ENCODE peak calls at places on chromosome 18, in nine cellular contexts. One of them, this sample, is unnamed.

GRCh38 chr18:46868171-46868921 is 49.0 kb downstream of the PIAS2 start:
- DNase-seq in NCI-H1417: no peak
- DNase-seq in HL-60: peak; percentile 11
- DNase-seq in RWPE2: no peak
- DNase-seq in astrocyte of the hippocampus: no peak
- DNase-seq in GM10248: no peak
- DNase-seq in NCI-H345: no peak
- DNase-seq in GM23248: no peak
- DNase-seq in NCI-H82: no peak
- DNase-seq in this sample: no peak

GRCh38 chr18:66682855-66683322 is 79.0 kb upstream of the CDH19 start:
- DNase-seq in NCI-H1417: no peak
- DNase-seq in HL-60: no peak
- DNase-seq in RWPE2: no peak
- DNase-seq in astrocyte of the hippocampus: peak; percentile 3
- DNase-seq in GM10248: no peak
- DNase-seq in NCI-H345: no peak
- DNase-seq in GM23248: no peak
- DNase-seq in NCI-H82: peak; percentile 42
- DNase-seq in this sample: no peak

GRCh38 chr18:12659904-12660605 is 2.1 kb upstream of the SPIRE1 start:
- DNase-seq in NCI-H1417: peak; percentile 45
- DNase-seq in HL-60: peak; percentile 42
- DNase-seq in RWPE2: no peak
- DNase-seq in astrocyte of the hippocampus: peak; percentile 79
- DNase-seq in GM10248: peak; percentile 65
- DNase-seq in NCI-H345: peak; percentile 56
- DNase-seq in GM23248: peak; percentile 75
- DNase-seq in NCI-H82: peak; percentile 64
- DNase-seq in this sample: no peak

GRCh38 chr18:14908541-14908940 is 160.6 kb downstream of the ANKRD30B start:
- DNase-seq in NCI-H1417: no peak
- DNase-seq in HL-60: no peak
- DNase-seq in RWPE2: no peak
- DNase-seq in astrocyte of the hippocampus: no peak
- DNase-seq in GM10248: no peak
- DNase-seq in NCI-H345: no peak
- DNase-seq in GM23248: no peak
- DNase-seq in NCI-H82: no peak
- DNase-seq in this sample: no peak

GRCh38 chr18:23573948-23574431 is 12.3 kb downstream of the NPC1 start:
- DNase-seq in NCI-H1417: no peak
- DNase-seq in HL-60: no peak
- DNase-seq in RWPE2: no peak
- DNase-seq in astrocyte of the hippocampus: peak; percentile 77
- DNase-seq in GM10248: no peak
- DNase-seq in NCI-H345: no peak
- DNase-seq in GM23248: peak; percentile 77
- DNase-seq in NCI-H82: no peak
- DNase-seq in this sample: peak; percentile 64

GRCh38 chr18:63233334-63233733 is 86.2 kb downstream of the BCL2 start:
- DNase-seq in NCI-H1417: no peak
- DNase-seq in HL-60: no peak
- DNase-seq in RWPE2: no peak
- DNase-seq in astrocyte of the hippocampus: no peak
- DNase-seq in GM10248: no peak
- DNase-seq in NCI-H345: no peak
- DNase-seq in GM23248: no peak
- DNase-seq in NCI-H82: no peak
- DNase-seq in this sample: no peak

GRCh38 chr18:49319590-49319989 is 140.9 kb downstream of the DYM start:
- DNase-seq in NCI-H1417: no peak
- DNase-seq in HL-60: no peak
- DNase-seq in RWPE2: no peak
- DNase-seq in astrocyte of the hippocampus: no peak
- DNase-seq in GM10248: no peak
- DNase-seq in NCI-H345: peak; percentile 49
- DNase-seq in GM23248: peak; percentile 19
- DNase-seq in NCI-H82: no peak
- DNase-seq in this sample: no peak

GRCh38 chr18:22538463-22538862 is 120.7 kb upstream of the CTAGE1 start:
- DNase-seq in NCI-H1417: no peak
- DNase-seq in HL-60: no peak
- DNase-seq in RWPE2: no peak
- DNase-seq in astrocyte of the hippocampus: no peak
- DNase-seq in GM10248: no peak
- DNase-seq in NCI-H345: no peak
- DNase-seq in GM23248: peak; percentile 66
- DNase-seq in NCI-H82: no peak
- DNase-seq in this sample: no peak

This sample was measured in osteocyte.